ENCODE peak calls at places on chromosomes 1 and 21, in five cellular contexts. U is midbrain; A is CD4-positive, CD25-positive, alpha-beta regulatory T cell; Z is ELR; X is NCI-H1930. F is an unnamed sample.

GRCh38 chr1:186985889-186986491 is 157.2 kb downstream of the PLA2G4A start:
- DNase-seq in Z (peak; percentile 73), A (peak; percentile 44), U (peak; percentile 77), X (peak; percentile 57), F (peak; percentile 29)

GRCh38 chr1:55313903-55314302 is 98.7 kb upstream of the USP24 start:
- DNase-seq in X (no peak), Z (peak; percentile 42), A (no peak), U (no peak), F (no peak)

GRCh38 chr21:44353200-44353970 is at the start of gene TRPM2:
- DNase-seq in Z (no peak), A (peak; percentile 80), U (no peak), X (no peak), F (no peak)

GRCh38 chr21:44331209-44331608 is 8.0 kb downstream of the CFAP410 start:
- DNase-seq in X (no peak), U (no peak), Z (no peak), A (no peak), F (peak; percentile 30)

GRCh38 chr21:37849703-37850102 is 66.6 kb downstream of the KCNJ6 start:
- DNase-seq in Z (peak; percentile 84), U (no peak), X (no peak), A (no peak), F (no peak)

GRCh38 chr1:41319803-41320711 is 41.2 kb upstream of the FOXO6 start:
- DNase-seq in A (no peak), Z (no peak), X (no peak), U (no peak), F (no peak)

GRCh38 chr21:41141031-41141457 is 26.9 kb upstream of the BACE2 start:
- DNase-seq in X (no peak), U (no peak), A (no peak), Z (peak; percentile 2), F (no peak)

GRCh38 chr1:245332513-245332912 is 177.7 kb downstream of the KIF26B start:
- DNase-seq in Z (no peak), A (no peak), U (no peak), X (no peak), F (no peak)

GRCh38 chr1:44334968-44335367 is 20.1 kb downstream of the ERI3 start:
- DNase-seq in U (no peak), Z (no peak), A (no peak), X (no peak), F (no peak)

GRCh38 chr1:94980049-94980908 is 53.4 kb upstream of the CNN3 start:
- DNase-seq in Z (peak; percentile 19), X (no peak), A (no peak), U (no peak), F (no peak)

F was measured in cerebellum.